ENCODE peak calls at places on chromosomes 4 and X, in seven cellular contexts. S is HepG2; H is psoas muscle; U is tibial nerve; N is endothelial cell of umbilical vein; D is upper lobe of right lung; A is CD8-positive, alpha-beta T cell. L is an unnamed sample.

GRCh38 chrX:8433296-8434094 is 31.1 kb upstream of the VCX3B start:
- DNase-seq in N (no peak), H (no peak), D (no peak), S (no peak), A (no peak), U (no peak), L (no peak)

GRCh38 chr4:38868055-38868965 is 704 bp downstream of the FAM114A1 start:
- DNase-seq in D (peak; percentile 75), U (peak; percentile 36), N (peak; percentile 61), H (peak; percentile 71), A (no peak), S (no peak), L (peak; percentile 94)

GRCh38 chr4:158906073-158906472 is 137.2 kb downstream of the FNIP2 start:
- DNase-seq in A (no peak), H (no peak), S (no peak), D (no peak), U (no peak), N (no peak), L (no peak)

GRCh38 chr4:83213640-83214039 is 71.0 kb downstream of the COQ2 start:
- DNase-seq in H (no peak), S (no peak), D (no peak), U (no peak), A (no peak), N (no peak), L (no peak)

GRCh38 chrX:23861215-23861896 is 46.4 kb downstream of the APOO start:
- DNase-seq in H (no peak), D (no peak), S (no peak), N (no peak), A (no peak), U (no peak), L (no peak)

GRCh38 chrX:48938721-48939416 is 18.5 kb downstream of the OTUD5 start:
- DNase-seq in U (no peak), N (no peak), A (no peak), H (no peak), S (no peak), D (no peak), L (no peak)

GRCh38 chrX:69196666-69197065 is 31.4 kb upstream of the PJA1 start:
- DNase-seq in U (no peak), N (no peak), D (no peak), H (no peak), A (no peak), S (no peak), L (no peak)

GRCh38 chrX:107537815-107538214 is 88.4 kb downstream of the FRMPD3 start:
- DNase-seq in D (no peak), A (no peak), N (peak; percentile 29), S (peak; percentile 16), U (peak; percentile 37), H (no peak), L (peak; percentile 63)

GRCh38 chrX:119512145-119512800 is 44.0 kb downstream of the SLC25A5 start:
- DNase-seq in A (no peak), H (peak; percentile 58), N (peak; percentile 55), S (peak; percentile 75), U (peak; percentile 8), D (peak; percentile 71), L (peak; percentile 93)

GRCh38 chr4:155735506-155735905 is 23.3 kb upstream of the GUCY1B1 start:
- DNase-seq in A (no peak), H (no peak), U (no peak), S (no peak), N (peak; percentile 31), D (no peak), L (no peak)

GRCh38 chr4:101993002-101993840 is 202.7 kb downstream of the BANK1 start:
- DNase-seq in H (no peak), S (no peak), A (no peak), U (no peak), D (no peak), N (no peak), L (no peak)

GRCh38 chr4:13611283-13611842 is 16.2 kb downstream of the BOD1L1 start:
- DNase-seq in D (no peak), S (no peak), N (no peak), H (no peak), U (no peak), A (no peak), L (no peak)

GRCh38 chrX:129427267-129427666 is 96.0 kb downstream of the SMARCA1 start:
- DNase-seq in U (no peak), S (no peak), H (no peak), D (no peak), N (no peak), A (no peak), L (no peak)

GRCh38 chr4:3572363-3572762 is 40.1 kb upstream of the LRPAP1 start:
- DNase-seq in S (no peak), D (no peak), U (no peak), N (no peak), H (no peak), A (no peak), L (no peak)

GRCh38 chrX:97835969-97836368 is 952.3 kb downstream of the RPA4 start:
- DNase-seq in U (no peak), S (no peak), A (no peak), D (no peak), H (no peak), N (no peak), L (no peak)

GRCh38 chr4:71236226-71236625 is 102.6 kb upstream of the SLC4A4 start:
- DNase-seq in S (no peak), N (no peak), D (no peak), H (no peak), A (no peak), U (no peak), L (no peak)

GRCh38 chr4:54231419-54232150 is 2.5 kb downstream of the PDGFRA start:
- DNase-seq in N (no peak), S (no peak), U (peak; percentile 63), D (no peak), A (no peak), H (peak; percentile 82), L (no peak)

GRCh38 chr4:52107336-52107735 is 56.2 kb downstream of the SPATA18 start:
- DNase-seq in D (no peak), N (no peak), A (no peak), S (no peak), U (no peak), H (no peak), L (no peak)

GRCh38 chrX:526295-527224 is 104.0 kb upstream of the SHOX start:
- DNase-seq in S (peak; percentile 84), N (no peak), D (no peak), A (no peak), U (no peak), H (no peak), L (peak; percentile 7)

GRCh38 chrX:67604979-67605703 is 61.3 kb downstream of the AR start:
- DNase-seq in U (no peak), D (no peak), N (peak; percentile 73), A (no peak), S (no peak), H (no peak), L (peak; percentile 85)

GRCh38 chr4:170038232-170038631 is 12.0 kb upstream of the MFAP3L start:
- DNase-seq in H (no peak), D (no peak), N (no peak), U (no peak), A (no peak), S (no peak), L (no peak)

DNA sequence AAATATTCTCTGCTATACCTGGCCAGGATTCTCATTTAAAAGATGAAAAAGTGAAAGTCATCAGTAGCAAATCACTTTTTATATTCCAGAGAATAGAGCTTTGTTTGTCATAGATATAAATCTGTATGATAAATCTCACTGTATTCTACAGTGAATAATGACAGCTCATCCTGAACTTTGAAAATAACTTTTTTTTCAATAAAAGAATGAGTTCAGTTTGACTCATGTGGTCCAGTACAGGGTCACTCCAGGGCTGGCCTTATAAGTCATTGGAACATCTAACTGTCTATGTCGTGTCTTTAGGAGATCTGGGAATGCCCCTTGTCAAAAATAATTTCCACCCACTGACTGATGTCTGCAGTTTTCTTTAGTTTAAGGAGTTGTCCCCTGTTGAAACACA is 18.5 kb upstream of the CXCL8 start:
- DNase-seq in A (no peak), D (no peak), U (no peak), N (no peak), H (no peak), S (no peak), L (no peak)
- H3K4me1 ChIP-seq in A (no peaks in the 10 kb centered on the region), D (peaks cover 10% of the 10 kb centered on the region), U (no peaks in the 10 kb centered on the region), N (peaks cover 23% of the 10 kb centered on the region), H (no peaks in the 10 kb centered on the region), S (no peaks in the 10 kb centered on the region), L (peaks cover 21% of the 10 kb centered on the region)

GRCh38 chrX:26411045-26411444 is 195.1 kb downstream of the MAGEB5 start:
- DNase-seq in U (no peak), N (peak; percentile 4), S (no peak), D (no peak), A (no peak), H (no peak), L (no peak)
- H3K27ac ChIP-seq in U (no peak overlapping the region), N (no peak overlapping the region), S (no peak overlapping the region), D (no peak overlapping the region), A (no peak overlapping the region), H (no peak overlapping the region), L (no peak overlapping the region)

GRCh38 chr4:152099061-152099425 is 338.2 kb upstream of the GATB start:
- DNase-seq in N (no peak), H (no peak), D (no peak), U (no peak), A (no peak), S (no peak), L (no peak)

GRCh38 chr4:152094851-152095700 is 334.3 kb upstream of the GATB start:
- DNase-seq in H (no peak), U (no peak), S (no peak), D (no peak), A (no peak), N (no peak), L (no peak)

GRCh38 chr4:152097371-152097770 is 336.6 kb upstream of the GATB start:
- DNase-seq in S (no peak), U (no peak), D (no peak), H (no peak), A (no peak), N (no peak), L (no peak)

GRCh38 chr4:152098365-152099060 is 337.7 kb upstream of the GATB start:
- DNase-seq in N (no peak), S (no peak), A (no peak), D (no peak), H (no peak), U (no peak), L (no peak)

GRCh38 chr4:152095701-152096070 is 334.9 kb upstream of the GATB start:
- DNase-seq in N (no peak), D (no peak), S (no peak), H (no peak), A (no peak), U (no peak), L (no peak)
- H3K4me1 ChIP-seq in N (peaks cover 9% of the 10 kb centered on the region), D (no peaks in the 10 kb centered on the region), S (no peaks in the 10 kb centered on the region), H (no peaks in the 10 kb centered on the region), A (peaks cover 66% of the 10 kb centered on the region), U (peaks cover 5% of the 10 kb centered on the region), L (no peaks in the 10 kb centered on the region)

GRCh38 chrX:46836701-46837542 is at the start of gene RP2:
- DNase-seq in H (peak; percentile 94), U (peak; percentile 81), D (peak; percentile 95), N (peak; percentile 96), A (peak; percentile 74), S (peak; percentile 91), L (peak; percentile 87)

GRCh38 chrX:46838482-46838857 is 1.6 kb downstream of the RP2 start:
- DNase-seq in N (no peak), D (no peak), A (no peak), S (no peak), U (no peak), H (no peak), L (no peak)

GRCh38 chrX:46837543-46838481 is 969 bp downstream of the RP2 start:
- DNase-seq in N (peak; percentile 43), S (peak; percentile 12), H (no peak), U (no peak), A (no peak), D (no peak), L (no peak)

GRCh38 chrX:46840946-46841740 is 4.3 kb downstream of the RP2 start:
- DNase-seq in H (no peak), N (peak; percentile 21), A (no peak), U (no peak), S (no peak), D (no peak), L (no peak)

GRCh38 chrX:46838974-46839480 is 2.2 kb downstream of the RP2 start:
- DNase-seq in H (no peak), S (no peak), U (no peak), D (no peak), N (no peak), A (no peak), L (no peak)
- H3K27ac ChIP-seq in H (no peak overlapping the region), S (no peak overlapping the region), U (no peak overlapping the region), D (no peak overlapping the region), N (peak overlapping the region; percentile 67), A (no peak overlapping the region), L (no peak overlapping the region)